ENCODE peak calls at places on chromosome 11, in eight cellular contexts. One of them, this sample, is unnamed.

GRCh38 chr11:96306933-96307747 is 35.9 kb downstream of the MAML2 start:
- DNase-seq in HFF-Myc: peak; percentile 99
- DNase-seq in K562: peak; percentile 29
- DNase-seq in GM13977: no peak
- DNase-seq in cardiac fibroblast: peak; percentile 100
- DNase-seq in prostate gland: peak; percentile 86
- DNase-seq in AG09319: peak; percentile 95
- DNase-seq in cardiac muscle cell: peak; percentile 99
- DNase-seq in this sample: peak; percentile 95

GRCh38 chr11:3147257-3147619 is 17.9 kb downstream of the OSBPL5 start:
- DNase-seq in HFF-Myc: no peak
- DNase-seq in K562: no peak
- DNase-seq in cardiac muscle cell: no peak
- DNase-seq in AG09319: no peak
- DNase-seq in GM13977: no peak
- DNase-seq in prostate gland: no peak
- DNase-seq in cardiac fibroblast: peak; percentile 31
- DNase-seq in this sample: no peak

GRCh38 chr11:60757231-60757800 is 649 bp downstream of the MS4A15 start:
- DNase-seq in K562: no peak
- DNase-seq in GM13977: no peak
- DNase-seq in cardiac fibroblast: no peak
- DNase-seq in prostate gland: no peak
- DNase-seq in AG09319: no peak
- DNase-seq in HFF-Myc: no peak
- DNase-seq in cardiac muscle cell: no peak
- DNase-seq in this sample: no peak

GRCh38 chr11:35859311-35859710 is 84.6 kb upstream of the LDLRAD3 start:
- DNase-seq in K562: no peak
- DNase-seq in AG09319: no peak
- DNase-seq in GM13977: no peak
- DNase-seq in HFF-Myc: no peak
- DNase-seq in prostate gland: no peak
- DNase-seq in cardiac muscle cell: peak; percentile 33
- DNase-seq in cardiac fibroblast: peak; percentile 53
- DNase-seq in this sample: no peak

GRCh38 chr11:8168485-8169257 is at the start of gene RIC3:
- DNase-seq in prostate gland: peak; percentile 31
- DNase-seq in AG09319: no peak
- DNase-seq in HFF-Myc: no peak
- DNase-seq in K562: no peak
- DNase-seq in cardiac muscle cell: no peak
- DNase-seq in GM13977: peak; percentile 40
- DNase-seq in cardiac fibroblast: no peak
- DNase-seq in this sample: no peak

GRCh38 chr11:28347351-28347750 is 239.2 kb downstream of the METTL15 start:
- DNase-seq in AG09319: no peak
- DNase-seq in cardiac fibroblast: no peak
- DNase-seq in GM13977: no peak
- DNase-seq in cardiac muscle cell: no peak
- DNase-seq in prostate gland: no peak
- DNase-seq in K562: no peak
- DNase-seq in HFF-Myc: no peak
- DNase-seq in this sample: no peak

GRCh38 chr11:67270256-67271211 is 4.3 kb downstream of the GRK2 start:
- DNase-seq in cardiac muscle cell: peak; percentile 47
- DNase-seq in K562: no peak
- DNase-seq in cardiac fibroblast: no peak
- DNase-seq in AG09319: no peak
- DNase-seq in HFF-Myc: no peak
- DNase-seq in GM13977: no peak
- DNase-seq in prostate gland: no peak
- DNase-seq in this sample: no peak

GRCh38 chr11:67282155-67282875 is 6.8 kb upstream of the ANKRD13D start:
- DNase-seq in AG09319: no peak
- DNase-seq in prostate gland: no peak
- DNase-seq in HFF-Myc: no peak
- DNase-seq in cardiac fibroblast: no peak
- DNase-seq in GM13977: no peak
- DNase-seq in cardiac muscle cell: no peak
- DNase-seq in K562: no peak
- DNase-seq in this sample: no peak

GRCh38 chr11:69333149-69333710 is 39.3 kb downstream of the MYEOV start:
- DNase-seq in cardiac fibroblast: no peak
- DNase-seq in K562: no peak
- DNase-seq in GM13977: no peak
- DNase-seq in cardiac muscle cell: no peak
- DNase-seq in AG09319: no peak
- DNase-seq in prostate gland: no peak
- DNase-seq in HFF-Myc: no peak
- DNase-seq in this sample: no peak

GRCh38 chr11:124863137-124863825 is 2.0 kb upstream of the ROBO3 start:
- DNase-seq in cardiac fibroblast: peak; percentile 39
- DNase-seq in HFF-Myc: no peak
- DNase-seq in K562: no peak
- DNase-seq in prostate gland: no peak
- DNase-seq in GM13977: no peak
- DNase-seq in cardiac muscle cell: peak; percentile 55
- DNase-seq in AG09319: no peak
- DNase-seq in this sample: no peak

GRCh38 chr11:96342971-96343711 is at the start of gene MAML2:
- DNase-seq in GM13977: peak; percentile 86
- DNase-seq in AG09319: peak; percentile 85
- DNase-seq in HFF-Myc: peak; percentile 89
- DNase-seq in cardiac fibroblast: peak; percentile 97
- DNase-seq in K562: peak; percentile 93
- DNase-seq in prostate gland: peak; percentile 95
- DNase-seq in cardiac muscle cell: peak; percentile 97
- DNase-seq in this sample: peak; percentile 76

GRCh38 chr11:117497206-117497951 is 169.7 kb downstream of the CEP164 start:
- DNase-seq in cardiac muscle cell: no peak
- DNase-seq in K562: no peak
- DNase-seq in AG09319: no peak
- DNase-seq in prostate gland: no peak
- DNase-seq in HFF-Myc: no peak
- DNase-seq in GM13977: no peak
- DNase-seq in cardiac fibroblast: no peak
- DNase-seq in this sample: no peak

GRCh38 chr11:78147807-78148206 is 8.4 kb upstream of the ALG8 start:
- DNase-seq in HFF-Myc: no peak
- DNase-seq in GM13977: no peak
- DNase-seq in prostate gland: no peak
- DNase-seq in cardiac fibroblast: no peak
- DNase-seq in AG09319: no peak
- DNase-seq in cardiac muscle cell: no peak
- DNase-seq in K562: no peak
- DNase-seq in this sample: no peak

GRCh38 chr11:78151804-78152203 is 12.4 kb upstream of the ALG8 start:
- DNase-seq in HFF-Myc: no peak
- DNase-seq in GM13977: no peak
- DNase-seq in cardiac fibroblast: no peak
- DNase-seq in prostate gland: no peak
- DNase-seq in cardiac muscle cell: no peak
- DNase-seq in AG09319: no peak
- DNase-seq in K562: no peak
- DNase-seq in this sample: no peak

GRCh38 chr11:78150754-78151153 is 11.3 kb upstream of the ALG8 start:
- DNase-seq in AG09319: no peak
- DNase-seq in cardiac fibroblast: no peak
- DNase-seq in GM13977: no peak
- DNase-seq in K562: no peak
- DNase-seq in prostate gland: no peak
- DNase-seq in cardiac muscle cell: no peak
- DNase-seq in HFF-Myc: no peak
- DNase-seq in this sample: no peak

GRCh38 chr11:78150346-78150745 is 10.9 kb upstream of the ALG8 start:
- DNase-seq in cardiac muscle cell: no peak
- DNase-seq in cardiac fibroblast: no peak
- DNase-seq in prostate gland: no peak
- DNase-seq in AG09319: no peak
- DNase-seq in HFF-Myc: no peak
- DNase-seq in K562: no peak
- DNase-seq in GM13977: no peak
- DNase-seq in this sample: no peak

DNA sequence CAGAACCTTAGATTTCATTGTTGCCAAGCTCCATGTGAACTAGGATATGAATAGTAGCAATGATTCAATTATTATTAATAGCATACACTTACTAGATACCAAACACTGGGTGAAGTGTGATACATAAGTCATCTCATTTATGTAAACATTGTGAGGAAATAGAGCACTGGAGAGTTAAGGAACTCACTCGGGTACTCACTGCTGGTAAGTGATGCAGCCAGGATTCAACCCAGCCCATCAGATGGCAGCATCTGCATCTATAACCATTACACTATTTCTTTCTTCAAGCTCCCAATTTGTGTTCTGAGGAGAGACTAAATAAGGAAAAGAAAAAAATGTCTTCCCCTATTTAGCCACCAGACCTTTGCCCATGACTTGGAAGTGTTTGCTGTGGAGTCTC is 10.2 kb upstream of the ALG8 start:
- DNase-seq in K562: no peak
- DNase-seq in cardiac fibroblast: peak; percentile 88
- DNase-seq in prostate gland: no peak
- DNase-seq in HFF-Myc: no peak
- DNase-seq in GM13977: no peak
- DNase-seq in cardiac muscle cell: peak; percentile 77
- DNase-seq in AG09319: peak; percentile 57
- DNase-seq in this sample: peak; percentile 57
- TF ChIP-seq CTCF in K562: no peak
- TF ChIP-seq CTCF in cardiac fibroblast: peak; percentile 40
- TF ChIP-seq CTCF in prostate gland: no peak
- TF ChIP-seq CTCF in HFF-Myc: peak; percentile 19
- TF ChIP-seq CTCF in GM13977: no peak
- TF ChIP-seq CTCF in cardiac muscle cell: peak; percentile 46
- TF ChIP-seq CTCF in AG09319: peak; percentile 60
- TF ChIP-seq CTCF in this sample: peak; percentile 49

GRCh38 chr11:86749861-86750401 is 50.4 kb upstream of the PRSS23 start:
- DNase-seq in prostate gland: no peak
- DNase-seq in cardiac fibroblast: no peak
- DNase-seq in HFF-Myc: no peak
- DNase-seq in GM13977: no peak
- DNase-seq in cardiac muscle cell: no peak
- DNase-seq in AG09319: no peak
- DNase-seq in K562: no peak
- DNase-seq in this sample: no peak

GRCh38 chr11:86747801-86748200 is 52.5 kb upstream of the PRSS23 start:
- DNase-seq in cardiac fibroblast: no peak
- DNase-seq in cardiac muscle cell: no peak
- DNase-seq in K562: no peak
- DNase-seq in HFF-Myc: no peak
- DNase-seq in prostate gland: no peak
- DNase-seq in AG09319: no peak
- DNase-seq in GM13977: no peak
- DNase-seq in this sample: no peak

GRCh38 chr11:86748296-86748695 is 52.0 kb upstream of the PRSS23 start:
- DNase-seq in cardiac fibroblast: peak; percentile 28
- DNase-seq in HFF-Myc: no peak
- DNase-seq in K562: no peak
- DNase-seq in prostate gland: no peak
- DNase-seq in GM13977: no peak
- DNase-seq in AG09319: peak; percentile 53
- DNase-seq in cardiac muscle cell: peak; percentile 22
- DNase-seq in this sample: peak; percentile 93

GRCh38 chr11:86746509-86746908 is 53.8 kb upstream of the PRSS23 start:
- DNase-seq in AG09319: no peak
- DNase-seq in prostate gland: no peak
- DNase-seq in K562: no peak
- DNase-seq in GM13977: no peak
- DNase-seq in cardiac fibroblast: no peak
- DNase-seq in HFF-Myc: no peak
- DNase-seq in cardiac muscle cell: no peak
- DNase-seq in this sample: no peak

DNA sequence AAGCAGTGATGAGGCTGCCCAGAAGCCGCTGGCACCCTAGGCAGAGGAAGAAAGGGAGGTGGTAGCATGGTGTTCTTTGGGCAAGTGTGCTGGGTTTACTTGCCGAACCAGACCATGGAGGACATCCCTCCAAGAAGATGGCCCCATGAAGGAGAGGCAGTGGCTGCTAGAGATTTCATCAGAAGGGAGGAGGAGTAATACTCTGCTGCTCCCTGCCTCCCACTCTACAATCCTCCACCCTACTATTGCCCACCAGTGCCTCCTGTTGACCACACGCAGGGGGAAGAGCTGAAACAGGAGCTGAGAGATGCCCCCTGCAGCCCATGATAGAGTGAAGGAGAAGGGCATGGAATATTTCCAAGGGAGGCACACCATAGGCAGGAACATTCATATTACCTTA is 51.0 kb upstream of the PRSS23 start:
- DNase-seq in AG09319: no peak
- DNase-seq in cardiac fibroblast: peak; percentile 19
- DNase-seq in K562: no peak
- DNase-seq in cardiac muscle cell: no peak
- DNase-seq in prostate gland: no peak
- DNase-seq in HFF-Myc: no peak
- DNase-seq in GM13977: no peak
- DNase-seq in this sample: no peak
- TF ChIP-seq CTCF in AG09319: no peak
- TF ChIP-seq CTCF in cardiac fibroblast: peak; percentile 16
- TF ChIP-seq CTCF in K562: peak; percentile 66
- TF ChIP-seq CTCF in cardiac muscle cell: peak; percentile 13
- TF ChIP-seq CTCF in prostate gland: no peak
- TF ChIP-seq CTCF in HFF-Myc: peak; percentile 17
- TF ChIP-seq CTCF in GM13977: no peak
- TF ChIP-seq CTCF in this sample: no peak

GRCh38 chr11:63871962-63872832 is 33.3 kb downstream of the MARK2 start:
- DNase-seq in prostate gland: peak; percentile 92
- DNase-seq in K562: peak; percentile 89
- DNase-seq in cardiac muscle cell: peak; percentile 91
- DNase-seq in AG09319: peak; percentile 70
- DNase-seq in HFF-Myc: peak; percentile 72
- DNase-seq in cardiac fibroblast: peak; percentile 96
- DNase-seq in GM13977: peak; percentile 79
- DNase-seq in this sample: peak; percentile 81
- TF ChIP-seq CTCF in prostate gland: no peak
- TF ChIP-seq CTCF in K562: peak; percentile 85
- TF ChIP-seq CTCF in cardiac muscle cell: peak; percentile 32
- TF ChIP-seq CTCF in AG09319: peak; percentile 44
- TF ChIP-seq CTCF in HFF-Myc: peak; percentile 18
- TF ChIP-seq CTCF in cardiac fibroblast: peak; percentile 39
- TF ChIP-seq CTCF in GM13977: peak; percentile 65
- TF ChIP-seq CTCF in this sample: peak; percentile 46

GRCh38 chr11:72451836-72452376 is 17.6 kb upstream of the CLPB start:
- DNase-seq in K562: no peak
- DNase-seq in HFF-Myc: no peak
- DNase-seq in cardiac muscle cell: no peak
- DNase-seq in cardiac fibroblast: no peak
- DNase-seq in AG09319: no peak
- DNase-seq in GM13977: no peak
- DNase-seq in prostate gland: no peak
- DNase-seq in this sample: no peak

GRCh38 chr11:72460091-72460647 is 25.8 kb upstream of the CLPB start:
- DNase-seq in cardiac fibroblast: no peak
- DNase-seq in AG09319: no peak
- DNase-seq in K562: no peak
- DNase-seq in prostate gland: no peak
- DNase-seq in GM13977: no peak
- DNase-seq in cardiac muscle cell: no peak
- DNase-seq in HFF-Myc: no peak
- DNase-seq in this sample: no peak

GRCh38 chr11:72456651-72457050 is 22.3 kb upstream of the CLPB start:
- DNase-seq in cardiac fibroblast: no peak
- DNase-seq in HFF-Myc: no peak
- DNase-seq in prostate gland: no peak
- DNase-seq in K562: no peak
- DNase-seq in GM13977: no peak
- DNase-seq in AG09319: no peak
- DNase-seq in cardiac muscle cell: no peak
- DNase-seq in this sample: no peak

GRCh38 chr11:72454791-72455190 is 20.5 kb upstream of the CLPB start:
- DNase-seq in prostate gland: no peak
- DNase-seq in HFF-Myc: no peak
- DNase-seq in cardiac fibroblast: no peak
- DNase-seq in GM13977: no peak
- DNase-seq in K562: no peak
- DNase-seq in cardiac muscle cell: no peak
- DNase-seq in AG09319: no peak
- DNase-seq in this sample: no peak
- TF ChIP-seq CTCF in prostate gland: no peak
- TF ChIP-seq CTCF in HFF-Myc: peak; percentile 36
- TF ChIP-seq CTCF in cardiac fibroblast: peak; percentile 20
- TF ChIP-seq CTCF in GM13977: no peak
- TF ChIP-seq CTCF in K562: peak; percentile 61
- TF ChIP-seq CTCF in cardiac muscle cell: peak; percentile 32
- TF ChIP-seq CTCF in AG09319: no peak
- TF ChIP-seq CTCF in this sample: no peak